ENCODE peak calls at places on chromosomes 13 and 19, in five cellular contexts. One of them, this sample, is unnamed. For H3K4me1, the result is how much of the 10 kb centered on the place peaks cover.

GRCh38 chr13:20301391-20302071 is 69.4 kb upstream of the GJB6 start:
- DNase-seq in lower lobe of right lung: no peak
- DNase-seq in A549: no peak
- DNase-seq in uterus: no peak
- DNase-seq in SJSA1: no peak
- DNase-seq in this sample: no peak

GRCh38 chr13:66992183-66992582 is 238.0 kb downstream of the PCDH9 start:
- DNase-seq in uterus: no peak
- DNase-seq in A549: peak
- DNase-seq in SJSA1: no peak
- DNase-seq in lower lobe of right lung: no peak
- DNase-seq in this sample: no peak

GRCh38 chr13:88005188-88005587 is 334.0 kb downstream of the SLITRK5 start:
- DNase-seq in uterus: no peak
- DNase-seq in lower lobe of right lung: no peak
- DNase-seq in SJSA1: no peak
- DNase-seq in A549: no peak
- DNase-seq in this sample: peak

GRCh38 chr19:46271488-46272197 is 25.2 kb upstream of the HIF3A start:
- DNase-seq in uterus: peak
- DNase-seq in lower lobe of right lung: no peak
- DNase-seq in SJSA1: peak
- DNase-seq in A549: peak
- DNase-seq in this sample: no peak

GRCh38 chr19:46713781-46714522 is 3.0 kb downstream of the PRKD2 start:
- DNase-seq in A549: peak
- DNase-seq in SJSA1: peak
- DNase-seq in lower lobe of right lung: peak
- DNase-seq in uterus: peak
- DNase-seq in this sample: peak

GRCh38 chr13:37960427-37960826 is 90.9 kb upstream of the TRPC4 start:
- DNase-seq in SJSA1: no peak
- DNase-seq in uterus: no peak
- DNase-seq in lower lobe of right lung: no peak
- DNase-seq in A549: no peak
- DNase-seq in this sample: no peak

GRCh38 chr19:43780706-43781525 is at the start of gene KCNN4:
- DNase-seq in A549: peak
- DNase-seq in SJSA1: peak
- DNase-seq in lower lobe of right lung: no peak
- DNase-seq in uterus: no peak
- DNase-seq in this sample: no peak

GRCh38 chr13:49667773-49668172 is 23.5 kb downstream of the EBPL start:
- DNase-seq in SJSA1: no peak
- DNase-seq in lower lobe of right lung: no peak
- DNase-seq in A549: no peak
- DNase-seq in uterus: no peak
- DNase-seq in this sample: no peak

GRCh38 chr19:1284979-1285736 is 515 bp upstream of the EFNA2 start:
- DNase-seq in uterus: no peak
- DNase-seq in A549: no peak
- DNase-seq in SJSA1: no peak
- DNase-seq in lower lobe of right lung: no peak
- DNase-seq in this sample: no peak

GRCh38 chr19:29262085-29262484 is 49.1 kb upstream of the UQCRFS1 start:
- DNase-seq in SJSA1: no peak
- DNase-seq in A549: no peak
- DNase-seq in uterus: no peak
- DNase-seq in lower lobe of right lung: no peak
- DNase-seq in this sample: no peak

GRCh38 chr13:72953391-72953960 is 105.3 kb upstream of the KLF5 start:
- DNase-seq in A549: no peak
- DNase-seq in SJSA1: no peak
- DNase-seq in lower lobe of right lung: peak
- DNase-seq in uterus: no peak
- DNase-seq in this sample: no peak

GRCh38 chr19:52651956-52652355 is 13.8 kb upstream of the ZNF83 start:
- DNase-seq in uterus: no peak
- DNase-seq in lower lobe of right lung: no peak
- DNase-seq in A549: no peak
- DNase-seq in SJSA1: no peak
- DNase-seq in this sample: no peak

GRCh38 chr13:76813874-76814273 is 72.3 kb downstream of the KCTD12 start:
- DNase-seq in A549: peak
- DNase-seq in SJSA1: no peak
- DNase-seq in uterus: no peak
- DNase-seq in lower lobe of right lung: no peak
- DNase-seq in this sample: no peak

GRCh38 chr13:93956416-93956815 is 523.1 kb downstream of the DCT start:
- DNase-seq in lower lobe of right lung: no peak
- DNase-seq in A549: no peak
- DNase-seq in uterus: no peak
- DNase-seq in SJSA1: no peak
- DNase-seq in this sample: no peak

GRCh38 chr19:12745166-12745897 is 6.3 kb upstream of the BEST2 start:
- DNase-seq in A549: no peak
- DNase-seq in lower lobe of right lung: no peak
- DNase-seq in uterus: no peak
- DNase-seq in SJSA1: no peak
- DNase-seq in this sample: no peak

GRCh38 chr13:27712421-27712820 is 79.9 kb upstream of the GSX1 start:
- DNase-seq in lower lobe of right lung: no peak
- DNase-seq in uterus: no peak
- DNase-seq in A549: peak
- DNase-seq in SJSA1: no peak
- DNase-seq in this sample: peak

GRCh38 chr19:55358943-55359908 is 3.8 kb downstream of the GARIN5B start:
- DNase-seq in SJSA1: no peak
- DNase-seq in A549: no peak
- DNase-seq in uterus: no peak
- DNase-seq in lower lobe of right lung: no peak
- DNase-seq in this sample: no peak

GRCh38 chr13:25806304-25806974 is 245.4 kb downstream of the SHISA2 start:
- DNase-seq in uterus: no peak
- DNase-seq in A549: no peak
- DNase-seq in lower lobe of right lung: no peak
- DNase-seq in SJSA1: no peak
- DNase-seq in this sample: no peak

GRCh38 chr13:51764184-51765141 is 39.5 kb downstream of the DHRS12 start:
- DNase-seq in A549: peak
- DNase-seq in lower lobe of right lung: no peak
- DNase-seq in SJSA1: peak
- DNase-seq in uterus: peak
- DNase-seq in this sample: no peak

GRCh38 chr13:95628488-95628887 is 16.0 kb downstream of the DZIP1 start:
- DNase-seq in SJSA1: no peak
- DNase-seq in uterus: no peak
- DNase-seq in A549: no peak
- DNase-seq in lower lobe of right lung: no peak
- DNase-seq in this sample: no peak

GRCh38 chr13:114313061-114313860 is 1.0 kb upstream of the CHAMP1 start:
- DNase-seq in SJSA1: no peak
- DNase-seq in uterus: no peak
- DNase-seq in A549: peak
- DNase-seq in lower lobe of right lung: no peak
- DNase-seq in this sample: no peak

GRCh38 chr19:45472557-45473365 is 5.0 kb downstream of the FOSB start:
- DNase-seq in uterus: no peak
- DNase-seq in lower lobe of right lung: no peak
- DNase-seq in A549: no peak
- DNase-seq in SJSA1: no peak
- DNase-seq in this sample: no peak

GRCh38 chr13:22134261-22134660 is 463.4 kb downstream of the FGF9 start:
- DNase-seq in SJSA1: no peak
- DNase-seq in uterus: no peak
- DNase-seq in lower lobe of right lung: no peak
- DNase-seq in A549: no peak
- DNase-seq in this sample: no peak

GRCh38 chr19:32311371-32311770 is 34.0 kb upstream of the ZNF507 start:
- DNase-seq in lower lobe of right lung: no peak
- DNase-seq in uterus: no peak
- DNase-seq in SJSA1: no peak
- DNase-seq in A549: no peak
- DNase-seq in this sample: no peak

GRCh38 chr19:55597493-55597892 is 1.8 kb downstream of the FIZ1 start:
- DNase-seq in A549: no peak
- DNase-seq in lower lobe of right lung: peak
- DNase-seq in SJSA1: no peak
- DNase-seq in uterus: no peak
- DNase-seq in this sample: no peak

GRCh38 chr13:31001647-31002046 is 69.2 kb downstream of the TEX26 start:
- DNase-seq in SJSA1: no peak
- DNase-seq in uterus: no peak
- DNase-seq in A549: no peak
- DNase-seq in lower lobe of right lung: no peak
- DNase-seq in this sample: no peak

GRCh38 chr19:51391073-51391611 is 751 bp upstream of the C19orf84 start:
- DNase-seq in uterus: no peak
- DNase-seq in SJSA1: no peak
- DNase-seq in lower lobe of right lung: no peak
- DNase-seq in A549: no peak
- DNase-seq in this sample: no peak
- H3K4me1 ChIP-seq in uterus: under half
- H3K4me1 ChIP-seq in SJSA1: under half
- H3K4me1 ChIP-seq in lower lobe of right lung: under half
- H3K4me1 ChIP-seq in A549: under half
- H3K4me1 ChIP-seq in this sample: under half

GRCh38 chr19:13848811-13849241 is 28.1 kb upstream of the NANOS3 start:
- DNase-seq in SJSA1: no peak
- DNase-seq in A549: peak
- DNase-seq in uterus: no peak
- DNase-seq in lower lobe of right lung: no peak
- DNase-seq in this sample: no peak

GRCh38 chr19:13847900-13848677 is 28.8 kb upstream of the NANOS3 start:
- DNase-seq in lower lobe of right lung: no peak
- DNase-seq in SJSA1: no peak
- DNase-seq in uterus: no peak
- DNase-seq in A549: no peak
- DNase-seq in this sample: no peak

GRCh38 chr19:13849991-13850909 is 26.7 kb upstream of the NANOS3 start:
- DNase-seq in A549: peak
- DNase-seq in uterus: peak
- DNase-seq in SJSA1: peak
- DNase-seq in lower lobe of right lung: peak
- DNase-seq in this sample: peak

GRCh38 chr19:13850910-13851753 is 25.8 kb upstream of the NANOS3 start:
- DNase-seq in A549: peak
- DNase-seq in SJSA1: peak
- DNase-seq in lower lobe of right lung: peak
- DNase-seq in uterus: peak
- DNase-seq in this sample: peak

GRCh38 chr19:13849277-13849676 is 27.7 kb upstream of the NANOS3 start:
- DNase-seq in lower lobe of right lung: no peak
- DNase-seq in A549: no peak
- DNase-seq in SJSA1: no peak
- DNase-seq in uterus: peak
- DNase-seq in this sample: no peak
- H3K4me1 ChIP-seq in lower lobe of right lung: half or more
- H3K4me1 ChIP-seq in A549: half or more
- H3K4me1 ChIP-seq in SJSA1: half or more
- H3K4me1 ChIP-seq in uterus: under half
- H3K4me1 ChIP-seq in this sample: under half

GRCh38 chr19:2330632-2331284 is 2.3 kb downstream of the SPPL2B start:
- DNase-seq in A549: no peak
- DNase-seq in uterus: no peak
- DNase-seq in SJSA1: no peak
- DNase-seq in lower lobe of right lung: no peak
- DNase-seq in this sample: no peak

GRCh38 chr19:2331601-2332246 is 3.2 kb downstream of the SPPL2B start:
- DNase-seq in uterus: no peak
- DNase-seq in A549: no peak
- DNase-seq in SJSA1: no peak
- DNase-seq in lower lobe of right lung: no peak
- DNase-seq in this sample: no peak

GRCh38 chr19:2333027-2333806 is 4.7 kb downstream of the SPPL2B start:
- DNase-seq in lower lobe of right lung: no peak
- DNase-seq in uterus: no peak
- DNase-seq in A549: no peak
- DNase-seq in SJSA1: no peak
- DNase-seq in this sample: no peak

GRCh38 chr19:2333807-2334211 is 5.3 kb downstream of the SPPL2B start:
- DNase-seq in lower lobe of right lung: no peak
- DNase-seq in SJSA1: no peak
- DNase-seq in uterus: no peak
- DNase-seq in A549: no peak
- DNase-seq in this sample: no peak

DNA sequence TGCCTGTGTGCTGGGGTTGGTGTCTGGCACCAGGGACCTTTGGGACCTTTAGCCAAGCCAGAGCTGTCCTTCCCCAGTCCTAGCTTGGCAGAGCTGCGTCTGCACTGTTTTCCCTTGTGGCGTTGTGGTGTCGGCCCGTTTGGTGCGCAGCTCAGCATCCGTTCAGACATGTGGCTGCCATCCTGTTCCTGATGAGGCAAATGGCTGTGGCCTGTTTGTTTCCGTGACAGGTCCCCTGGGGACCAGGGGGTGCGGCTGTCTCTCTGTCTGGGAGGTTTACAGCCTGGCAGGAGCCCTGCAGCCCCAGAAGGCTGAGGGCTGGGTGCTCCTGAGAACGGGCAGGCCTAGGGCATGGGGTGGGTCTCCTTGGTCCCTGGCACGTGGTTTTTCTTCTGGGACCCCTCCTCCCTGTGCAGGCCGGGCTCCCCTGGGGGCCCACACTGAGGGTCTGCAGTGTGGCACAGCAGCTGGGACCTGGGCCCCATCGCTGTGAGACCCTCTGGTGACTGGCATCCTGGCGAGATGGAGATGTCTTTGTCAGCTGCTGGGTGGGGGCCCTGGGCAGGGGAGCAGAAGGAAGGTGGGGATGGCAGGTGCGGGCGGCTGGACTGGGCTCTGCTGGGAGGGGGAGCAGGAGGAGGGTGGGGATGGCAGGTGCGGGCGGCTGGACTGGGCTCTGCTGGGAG is 4.0 kb downstream of the SPPL2B start:
- DNase-seq in SJSA1: no peak
- DNase-seq in uterus: no peak
- DNase-seq in lower lobe of right lung: no peak
- DNase-seq in A549: no peak
- DNase-seq in this sample: peak
- H3K4me1 ChIP-seq in SJSA1: under half
- H3K4me1 ChIP-seq in uterus: under half
- H3K4me1 ChIP-seq in lower lobe of right lung: under half
- H3K4me1 ChIP-seq in A549: under half
- H3K4me1 ChIP-seq in this sample: under half

GRCh38 chr19:34310494-34310981 is 54.5 kb upstream of the GPI start:
- DNase-seq in uterus: no peak
- DNase-seq in lower lobe of right lung: no peak
- DNase-seq in SJSA1: no peak
- DNase-seq in A549: no peak
- DNase-seq in this sample: no peak

GRCh38 chr19:34306824-34307223 is 52.5 kb downstream of the GARRE1 start:
- DNase-seq in A549: no peak
- DNase-seq in lower lobe of right lung: no peak
- DNase-seq in uterus: no peak
- DNase-seq in SJSA1: no peak
- DNase-seq in this sample: no peak

GRCh38 chr19:34306213-34306661 is 51.9 kb downstream of the GARRE1 start:
- DNase-seq in lower lobe of right lung: no peak
- DNase-seq in uterus: no peak
- DNase-seq in A549: no peak
- DNase-seq in SJSA1: no peak
- DNase-seq in this sample: no peak

GRCh38 chr19:34309368-34310138 is 55.2 kb downstream of the GARRE1 start:
- DNase-seq in SJSA1: no peak
- DNase-seq in uterus: no peak
- DNase-seq in lower lobe of right lung: no peak
- DNase-seq in A549: no peak
- DNase-seq in this sample: no peak

GRCh38 chr19:34308381-34309367 is 54.3 kb downstream of the GARRE1 start:
- DNase-seq in SJSA1: no peak
- DNase-seq in lower lobe of right lung: no peak
- DNase-seq in A549: no peak
- DNase-seq in uterus: no peak
- DNase-seq in this sample: peak
- H3K4me1 ChIP-seq in SJSA1: under half
- H3K4me1 ChIP-seq in lower lobe of right lung: under half
- H3K4me1 ChIP-seq in A549: under half
- H3K4me1 ChIP-seq in uterus: under half
- H3K4me1 ChIP-seq in this sample: under half

This sample was measured in A673.